ENCODE peak calls at places on chromosomes 13 and 19, in eight cellular contexts. F is HFF-Myc, Q is glutamatergic neuron, D is DND-41, L is lower leg skin, M is osteoblast, O is breast epithelium, S is IMR-90. W is an unnamed sample.

GRCh38 chr19:43476606-43477005 is 11.2 kb upstream of the LYPD3 start:
- DNase-seq in F (peak), Q (no peak), D (no peak), L (no peak), M (peak), O (no peak), S (peak), W (no peak)

GRCh38 chr19:10209305-10209704 is 14.6 kb upstream of the DNMT1 start:
- DNase-seq in F (no peak), Q (no peak), D (no peak), L (no peak), M (peak), O (no peak), S (peak), W (no peak)

GRCh38 chr13:42574011-42574410 is at the start of gene TNFSF11:
- DNase-seq in F (no peak), Q (peak), D (no peak), L (no peak), M (peak), O (no peak), S (no peak), W (peak)

GRCh38 chr19:52533901-52534300 is 6.4 kb downstream of the ZNF808 start:
- DNase-seq in F (no peak), Q (no peak), D (no peak), L (no peak), M (no peak), O (no peak), S (no peak), W (no peak)

GRCh38 chr13:97112451-97113152 is 109.5 kb upstream of the MBNL2 start:
- DNase-seq in F (no peak), Q (no peak), D (no peak), L (no peak), M (no peak), O (no peak), S (peak), W (no peak)

GRCh38 chr13:102191951-102192461 is 209.8 kb downstream of the FGF14 start:
- DNase-seq in F (peak), Q (no peak), D (no peak), L (no peak), M (no peak), O (no peak), S (peak), W (no peak)

GRCh38 chr19:55279376-55279772 is 536 bp downstream of the HSPBP1 start:
- DNase-seq in F (no peak), Q (no peak), D (no peak), L (no peak), M (peak), O (no peak), S (no peak), W (no peak)

GRCh38 chr19:47157455-47158321 is 27.1 kb downstream of the SAE1 start:
- DNase-seq in F (no peak), Q (no peak), D (peak), L (peak), M (peak), O (no peak), S (peak), W (no peak)

GRCh38 chr19:5545984-5546383 is 21.8 kb downstream of the TINCR start:
- DNase-seq in F (no peak), Q (no peak), D (no peak), L (no peak), M (no peak), O (no peak), S (no peak), W (no peak)

GRCh38 chr19:5545051-5545450 is 22.7 kb downstream of the TINCR start:
- DNase-seq in F (no peak), Q (no peak), D (no peak), L (no peak), M (peak), O (no peak), S (no peak), W (no peak)

GRCh38 chr19:5542665-5543064 is 25.1 kb downstream of the TINCR start:
- DNase-seq in F (no peak), Q (no peak), D (no peak), L (no peak), M (no peak), O (no peak), S (no peak), W (no peak)

GRCh38 chr19:5547881-5548280 is 19.9 kb downstream of the TINCR start:
- DNase-seq in F (no peak), Q (peak), D (peak), L (no peak), M (peak), O (no peak), S (peak), W (peak)
- TF ChIP-seq CTCF in F (peak), Q (peak), D (peak), L (no peak), M (peak), O (no peak), S (peak), W (peak)

GRCh38 chr19:36527873-36528193 is 238 bp downstream of the ZNF260 start:
- DNase-seq in F (no peak), Q (no peak), D (no peak), L (no peak), M (no peak), O (no peak), S (no peak), W (no peak)

GRCh38 chr19:36526581-36526980 is 1.5 kb downstream of the ZNF260 start:
- DNase-seq in F (no peak), Q (no peak), D (no peak), L (no peak), M (no peak), O (no peak), S (no peak), W (no peak)

GRCh38 chr19:36528921-36529518 is 949 bp upstream of the ZNF260 start:
- DNase-seq in F (no peak), Q (peak), D (peak), L (no peak), M (peak), O (no peak), S (no peak), W (peak)

GRCh38 chr19:36524617-36525016 is 3.5 kb downstream of the ZNF260 start:
- DNase-seq in F (no peak), Q (no peak), D (no peak), L (no peak), M (no peak), O (no peak), S (no peak), W (no peak)

GRCh38 chr19:36528194-36528920 is at the start of gene ZNF260:
- DNase-seq in F (peak), Q (peak), D (peak), L (peak), M (peak), O (peak), S (peak), W (peak)
- TF ChIP-seq CTCF in F (no peak), Q (no peak), D (peak), L (no peak), M (no peak), O (no peak), S (peak), W (no peak)

GRCh38 chr19:45779231-45780145 is 2.8 kb downstream of the DMPK start:
- DNase-seq in F (no peak), Q (peak), D (peak), L (peak), M (peak), O (peak), S (no peak), W (peak)
- TF ChIP-seq CTCF in F (peak), Q (peak), D (peak), L (no peak), M (no peak), O (peak), S (no peak), W (peak)

GRCh38 chr19:884420-885211 is 8.4 kb downstream of the MED16 start:
- DNase-seq in F (no peak), Q (no peak), D (no peak), L (no peak), M (no peak), O (no peak), S (no peak), W (no peak)

GRCh38 chr19:882871-883497 is 10.0 kb downstream of the MED16 start:
- DNase-seq in F (no peak), Q (no peak), D (no peak), L (no peak), M (no peak), O (no peak), S (no peak), W (no peak)

GRCh38 chr19:881385-882071 is 11.5 kb downstream of the MED16 start:
- DNase-seq in F (no peak), Q (no peak), D (no peak), L (no peak), M (no peak), O (no peak), S (no peak), W (no peak)

GRCh38 chr19:885536-886224 is 7.3 kb downstream of the MED16 start:
- DNase-seq in F (no peak), Q (no peak), D (no peak), L (no peak), M (no peak), O (no peak), S (no peak), W (no peak)

GRCh38 chr19:883661-884211 is 9.3 kb downstream of the MED16 start:
- DNase-seq in F (no peak), Q (no peak), D (no peak), L (no peak), M (no peak), O (no peak), S (no peak), W (no peak)
- TF ChIP-seq CTCF in F (no peak), Q (no peak), D (no peak), L (no peak), M (no peak), O (no peak), S (no peak), W (no peak)

DNA sequence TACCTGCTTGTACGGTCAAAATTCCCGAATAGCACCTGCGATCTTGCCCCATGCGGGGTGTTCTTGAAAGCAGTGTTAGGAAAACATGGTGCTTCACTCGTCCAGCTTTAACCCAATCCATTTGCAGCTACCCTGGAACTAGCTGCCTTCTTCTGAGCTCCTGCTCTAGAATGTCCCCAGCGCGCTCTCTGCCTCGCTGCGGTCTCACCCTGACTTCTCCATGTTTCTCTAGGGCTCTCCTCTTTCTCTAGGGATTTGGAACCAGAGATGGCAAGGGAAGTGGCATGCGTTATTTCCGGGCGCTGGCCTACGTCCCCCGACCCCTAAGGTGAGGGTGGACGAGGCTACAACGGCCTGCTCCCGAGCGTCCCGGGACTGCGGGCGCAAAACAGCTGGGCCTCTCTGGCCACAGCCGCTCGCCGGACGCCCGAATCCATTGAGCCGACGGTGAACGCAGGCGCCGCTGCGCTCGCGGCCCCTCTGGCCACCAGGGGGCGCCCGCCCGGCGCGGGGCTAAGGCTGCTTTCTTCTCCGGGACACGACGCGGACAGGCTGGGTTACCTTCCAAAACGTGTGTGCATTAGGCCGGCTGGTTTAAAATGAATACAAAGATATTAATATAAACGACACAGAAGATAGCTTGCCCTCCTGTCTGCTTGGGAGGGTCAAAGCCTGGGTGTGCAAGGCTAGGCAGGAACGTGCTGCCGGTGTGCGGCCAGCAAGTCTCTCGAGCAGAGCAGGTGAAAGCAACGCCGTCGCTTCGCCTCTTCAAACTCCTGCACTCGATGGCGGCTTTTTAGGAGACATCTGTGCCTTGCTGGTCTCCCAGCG is 1.8 kb upstream of the SPRY2 start:
- DNase-seq in F (no peak), Q (peak), D (peak), L (peak), M (peak), O (peak), S (peak), W (peak)
- TF ChIP-seq CTCF in F (peak), Q (peak), D (peak), L (no peak), M (peak), O (peak), S (peak), W (peak)

DNA sequence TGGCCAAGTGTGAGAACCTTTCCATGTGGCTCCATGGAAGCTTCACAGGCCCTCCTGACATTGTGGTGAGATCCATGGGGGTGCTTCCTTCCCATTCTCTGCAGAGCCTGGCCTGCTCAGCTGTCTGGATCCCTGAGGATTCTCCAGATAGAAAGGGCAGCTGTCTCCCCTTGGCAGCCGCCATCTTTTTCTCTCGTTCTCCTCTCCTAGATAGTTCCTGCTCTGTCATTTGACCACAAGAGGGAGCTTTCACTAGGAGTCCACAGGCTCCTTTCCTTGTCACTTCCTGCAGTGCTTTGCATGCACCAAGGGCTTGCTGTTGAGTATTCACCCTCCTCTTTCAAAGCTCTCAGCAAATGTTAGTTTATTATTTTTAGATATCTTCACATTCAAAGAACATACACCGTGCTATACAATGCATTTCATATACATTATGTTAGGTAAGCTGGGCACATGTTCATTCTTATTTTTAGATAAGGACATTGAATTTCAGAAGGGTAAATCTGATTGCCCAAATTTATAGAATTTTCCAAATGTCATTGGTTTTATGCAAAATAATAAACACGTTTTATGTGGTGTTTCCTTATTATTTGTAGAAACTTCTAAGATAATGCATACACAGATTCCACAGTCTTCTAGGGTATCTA is 133.2 kb downstream of the FRY start:
- DNase-seq in F (peak), Q (peak), D (peak), L (no peak), M (peak), O (no peak), S (peak), W (no peak)
- TF ChIP-seq CTCF in F (peak), Q (peak), D (peak), L (no peak), M (peak), O (no peak), S (peak), W (peak)

DNA sequence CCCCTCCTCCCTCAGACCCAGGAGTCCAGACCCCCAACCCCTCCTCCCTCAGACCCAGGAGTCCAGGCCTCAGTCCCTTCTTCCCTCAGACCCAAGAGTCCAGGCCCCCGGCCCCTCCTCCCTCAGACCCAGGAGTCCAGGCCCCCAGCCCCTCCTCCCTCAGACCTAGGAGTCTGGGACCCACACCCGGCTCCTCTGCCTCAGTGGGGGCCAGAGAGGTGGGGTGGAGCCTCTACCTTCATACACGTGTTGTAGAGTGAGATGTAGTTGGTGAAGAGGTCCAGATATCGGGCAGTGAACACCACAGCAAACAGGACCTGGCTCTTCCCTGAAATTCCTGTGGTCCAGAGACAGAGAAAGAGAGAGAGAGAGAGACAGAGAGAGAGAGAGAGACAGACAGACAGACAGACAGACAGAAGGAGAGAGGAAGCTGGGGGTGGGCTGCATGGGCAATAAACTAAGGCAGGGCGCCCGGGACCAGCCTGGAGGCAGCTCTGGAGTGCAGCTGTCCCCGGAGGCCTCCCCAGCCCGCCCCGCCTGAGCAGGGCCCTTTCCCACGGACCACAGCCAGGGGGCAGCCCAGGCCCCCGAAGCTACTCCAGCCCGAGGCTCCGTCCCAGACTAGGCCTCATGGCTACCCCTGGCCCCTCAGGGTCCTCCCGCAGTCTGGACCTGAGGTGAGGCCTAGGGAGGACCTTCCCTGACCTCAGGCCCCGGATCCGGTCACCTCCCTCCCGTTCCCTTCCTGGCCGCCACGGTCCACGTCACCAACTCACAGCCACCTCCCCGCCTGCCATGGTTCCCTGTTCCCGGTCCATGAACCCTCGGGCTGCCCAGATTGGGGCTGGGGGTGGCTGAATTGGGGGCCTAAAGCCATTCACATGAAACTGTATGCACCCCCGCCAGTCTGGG is 907 bp downstream of the KDELR1 start:
- DNase-seq in F (no peak), Q (peak), D (peak), L (peak), M (peak), O (peak), S (peak), W (peak)
- TF ChIP-seq CTCF in F (peak), Q (peak), D (peak), L (no peak), M (peak), O (no peak), S (peak), W (peak)

GRCh38 chr19:36256853-36257511 is 42.1 kb downstream of the ZNF146 start:
- DNase-seq in F (no peak), Q (no peak), D (no peak), L (no peak), M (peak), O (no peak), S (no peak), W (no peak)
- TF ChIP-seq CTCF in F (no peak), Q (no peak), D (no peak), L (no peak), M (no peak), O (no peak), S (no peak), W (no peak)

DNA sequence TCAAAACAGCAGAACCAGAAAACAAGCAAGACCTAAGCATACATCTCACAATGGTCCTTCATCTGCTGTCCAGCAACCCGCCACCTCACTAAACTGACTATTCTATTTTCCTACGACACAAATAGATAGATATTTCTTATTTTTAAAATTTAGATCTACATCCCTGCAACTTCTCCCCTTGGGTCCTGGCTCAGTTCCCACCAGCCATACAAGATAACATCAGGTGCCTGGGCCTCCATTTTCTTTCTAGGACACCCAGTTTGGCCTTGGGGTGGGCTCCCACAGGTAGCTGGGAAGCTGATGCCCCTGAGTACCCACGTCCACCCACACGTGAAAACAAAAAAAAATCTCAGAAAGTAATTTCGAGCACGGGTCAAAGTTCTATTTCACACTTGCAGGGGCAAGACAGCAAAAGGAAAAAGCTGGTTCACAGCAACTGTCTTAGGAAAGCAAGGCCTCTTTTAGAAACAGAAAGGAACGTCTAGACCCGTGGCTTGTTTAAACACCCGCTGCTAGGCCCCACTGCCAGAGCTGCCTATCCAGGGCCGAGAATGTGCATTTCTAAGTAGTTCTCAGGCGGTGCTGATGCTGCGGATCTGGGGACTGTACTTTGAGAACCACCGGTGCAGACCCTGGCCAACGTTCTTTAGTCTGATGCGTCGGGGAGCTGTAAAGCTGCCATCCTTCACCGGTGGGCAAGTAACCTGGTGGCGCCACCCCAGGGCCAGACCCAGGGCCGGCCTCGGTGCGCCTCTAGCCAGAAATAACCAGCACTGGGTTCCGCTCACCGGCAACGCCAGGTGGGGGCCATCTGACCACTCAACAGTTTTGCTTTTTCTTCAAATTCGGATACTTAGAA is 47.3 kb downstream of the TGDS start:
- DNase-seq in F (no peak), Q (peak), D (peak), L (no peak), M (peak), O (no peak), S (peak), W (peak)
- TF ChIP-seq CTCF in F (no peak), Q (no peak), D (no peak), L (no peak), M (no peak), O (no peak), S (peak), W (peak)